ENCODE peak calls at places on chromosomes 11 and 22, in seven cellular contexts. B, A, D, P, L, K and N are unnamed samples.

GRCh38 chr22:42680648-42681047 is 31.5 kb upstream of the CYB5R3 start:
- DNase-seq in B (no peak), A (no peak), D (peak; percentile 98), P (no peak), L (peak; percentile 40), K (peak; percentile 97), N (no peak)

GRCh38 chr11:18669211-18669593 is 29.4 kb upstream of the TMEM86A start:
- DNase-seq in B (no peak), A (no peak), D (no peak), P (peak; percentile 21), L (peak; percentile 19), K (peak; percentile 56), N (no peak)

GRCh38 chr11:11416917-11417316 is 63.9 kb upstream of the CSNK2A3 start:
- DNase-seq in B (no peak), A (no peak), D (peak; percentile 65), P (no peak), L (no peak), K (peak; percentile 90), N (no peak)

GRCh38 chr22:22374163-22374562 is 129.6 kb downstream of the VPREB1 start:
- DNase-seq in B (no peak), A (no peak), D (no peak), P (no peak), L (no peak), K (no peak), N (no peak)

GRCh38 chr11:117697319-117697718 is 99.7 kb downstream of the DSCAML1 start:
- DNase-seq in B (no peak), A (no peak), D (no peak), P (no peak), L (no peak), K (no peak), N (no peak)

GRCh38 chr11:113806403-113806802 is 26.8 kb downstream of the CLDN25 start:
- DNase-seq in B (no peak), A (peak; percentile 8), D (peak; percentile 7), P (no peak), L (no peak), K (peak; percentile 37), N (peak; percentile 15)

GRCh38 chr11:76802151-76802550 is 19.0 kb downstream of the TSKU start:
- DNase-seq in B (no peak), A (no peak), D (no peak), P (no peak), L (no peak), K (no peak), N (no peak)

GRCh38 chr11:16226245-16226644 is 130.1 kb downstream of the SOX6 start:
- DNase-seq in B (no peak), A (no peak), D (peak; percentile 67), P (no peak), L (peak; percentile 89), K (peak; percentile 34), N (no peak)

GRCh38 chr22:46533434-46533833 is 4.0 kb downstream of the CELSR1 start:
- DNase-seq in B (no peak), A (no peak), D (no peak), P (no peak), L (no peak), K (no peak), N (no peak)

GRCh38 chr22:37705205-37705604 is 8.4 kb downstream of the TRIOBP start:
- DNase-seq in B (no peak), A (no peak), D (no peak), P (no peak), L (no peak), K (no peak), N (no peak)

GRCh38 chr22:35333220-35333619 is 33.5 kb downstream of the TOM1 start:
- DNase-seq in B (no peak), A (no peak), D (no peak), P (no peak), L (no peak), K (no peak), N (no peak)

GRCh38 chr11:128294001-128294684 is 293.2 kb downstream of the ETS1 start:
- DNase-seq in B (no peak), A (no peak), D (no peak), P (no peak), L (no peak), K (no peak), N (no peak)

GRCh38 chr11:43021466-43021865 is 290.3 kb upstream of the API5 start:
- DNase-seq in B (no peak), A (no peak), D (no peak), P (no peak), L (no peak), K (peak; percentile 11), N (no peak)

GRCh38 chr11:10680956-10681487 is 12.5 kb downstream of the IRAG1 start:
- DNase-seq in B (no peak), A (no peak), D (peak; percentile 62), P (no peak), L (no peak), K (no peak), N (no peak)

GRCh38 chr11:134916829-134917228 is 504.8 kb upstream of the B3GAT1 start:
- DNase-seq in B (no peak), A (no peak), D (no peak), P (no peak), L (no peak), K (no peak), N (no peak)

GRCh38 chr11:45899448-45900174 is 7.5 kb downstream of the FREY1 start:
- DNase-seq in B (peak; percentile 71), A (peak; percentile 66), D (peak; percentile 90), P (peak; percentile 52), L (peak; percentile 95), K (peak; percentile 89), N (peak; percentile 83)

GRCh38 chr22:29617922-29618629 is 14.6 kb downstream of the NF2 start:
- DNase-seq in B (no peak), A (no peak), D (peak; percentile 68), P (no peak), L (peak; percentile 36), K (peak; percentile 61), N (no peak)

GRCh38 chr11:65502852-65503603 is 4.2 kb downstream of the MALAT1 start:
- DNase-seq in B (no peak), A (no peak), D (peak; percentile 64), P (no peak), L (no peak), K (peak; percentile 50), N (no peak)

GRCh38 chr11:120652705-120653335 is 141.3 kb downstream of the GRIK4 start:
- DNase-seq in B (no peak), A (no peak), D (peak; percentile 13), P (no peak), L (no peak), K (no peak), N (no peak)

GRCh38 chr11:86593833-86594232 is 78.6 kb downstream of the ME3 start:
- DNase-seq in B (no peak), A (no peak), D (no peak), P (no peak), L (no peak), K (no peak), N (no peak)

GRCh38 chr22:39434243-39434653 is 22.6 kb upstream of the MGAT3 start:
- DNase-seq in B (peak; percentile 41), A (no peak), D (no peak), P (no peak), L (no peak), K (no peak), N (no peak)

GRCh38 chr22:22021160-22021750 is 38.7 kb upstream of the TOP3B start:
- DNase-seq in B (no peak), A (no peak), D (peak; percentile 58), P (no peak), L (no peak), K (peak; percentile 21), N (no peak)

GRCh38 chr22:25030636-25031035 is 78.1 kb downstream of the KIAA1671 start:
- DNase-seq in B (no peak), A (no peak), D (no peak), P (no peak), L (peak; percentile 13), K (no peak), N (no peak)

GRCh38 chr11:73348838-73349237 is 27.4 kb upstream of the RELT start:
- DNase-seq in B (no peak), A (no peak), D (no peak), P (no peak), L (no peak), K (no peak), N (no peak)

GRCh38 chr22:20441631-20442484 is 4.2 kb upstream of the SCARF2 start:
- DNase-seq in B (no peak), A (no peak), D (no peak), P (no peak), L (no peak), K (no peak), N (no peak)

GRCh38 chr11:35235944-35236666 is 97.1 kb downstream of the CD44 start:
- DNase-seq in B (no peak), A (peak; percentile 54), D (no peak), P (peak; percentile 40), L (peak; percentile 94), K (peak; percentile 91), N (no peak)

GRCh38 chr11:36512016-36512415 is 1.9 kb upstream of the TRAF6 start:
- DNase-seq in B (no peak), A (no peak), D (peak; percentile 27), P (no peak), L (no peak), K (no peak), N (no peak)

GRCh38 chr11:61293869-61294716 is 1.0 kb downstream of the VWCE start:
- DNase-seq in B (no peak), A (no peak), D (peak; percentile 48), P (peak; percentile 41), L (peak; percentile 53), K (peak; percentile 9), N (peak; percentile 37)

GRCh38 chr11:82355313-82355823 is 378.3 kb downstream of the FAM181B start:
- DNase-seq in B (no peak), A (no peak), D (no peak), P (no peak), L (no peak), K (no peak), N (no peak)

GRCh38 chr11:130477646-130478203 is 29.3 kb downstream of the ADAMTS15 start:
- DNase-seq in B (no peak), A (no peak), D (peak; percentile 18), P (no peak), L (no peak), K (no peak), N (no peak)

GRCh38 chr11:2262301-2263011 is 7.9 kb downstream of the ASCL2 start:
- DNase-seq in B (no peak), A (no peak), D (no peak), P (no peak), L (no peak), K (no peak), N (no peak)

GRCh38 chr11:44601471-44602370 is 36.3 kb downstream of the CD82 start:
- DNase-seq in B (no peak), A (no peak), D (no peak), P (peak; percentile 23), L (no peak), K (no peak), N (no peak)

GRCh38 chr11:47987781-47988180 is 7.4 kb downstream of the PTPRJ start:
- DNase-seq in B (no peak), A (no peak), D (no peak), P (no peak), L (peak; percentile 46), K (no peak), N (no peak)